ENCODE peak calls at places on chromosomes 13 and 19, in eight cellular contexts. F, A, Q, R, B, H, X and E are unnamed samples.

GRCh38 chr13:95447766-95448165 is 104.8 kb upstream of the CLDN10 start:
- DNase-seq in A (no peak), F (no peak), B (peak; percentile 29), H (no peak), Q (no peak), X (no peak), R (peak; percentile 49), E (no peak)

GRCh38 chr19:1046117-1046626 is 6.3 kb downstream of the ABCA7 start:
- DNase-seq in B (no peak), X (no peak), R (no peak), A (no peak), Q (no peak), H (no peak), F (no peak), E (no peak)

GRCh38 chr19:7665076-7665475 is 3.8 kb upstream of the RETN start:
- DNase-seq in A (no peak), R (no peak), X (peak; percentile 37), F (no peak), B (no peak), H (no peak), Q (no peak), E (no peak)

GRCh38 chr13:50724913-50725312 is 118.6 kb downstream of the DLEU7 start:
- DNase-seq in A (no peak), R (no peak), X (no peak), H (no peak), F (no peak), Q (no peak), B (no peak), E (no peak)

GRCh38 chr13:25733061-25733491 is 318.7 kb downstream of the SHISA2 start:
- DNase-seq in B (no peak), H (no peak), R (no peak), F (no peak), Q (no peak), A (no peak), X (no peak), E (peak; percentile 38)

GRCh38 chr13:110506859-110507566 is 54.5 kb downstream of the RAB20 start:
- DNase-seq in R (no peak), B (no peak), X (no peak), H (no peak), Q (no peak), A (no peak), F (no peak), E (peak; percentile 76)

GRCh38 chr19:39825531-39826076 is 8.4 kb downstream of the DYRK1B start:
- DNase-seq in R (no peak), B (no peak), X (no peak), F (no peak), A (no peak), Q (no peak), H (no peak), E (peak; percentile 31)

GRCh38 chr19:34960103-34960805 is 3.8 kb downstream of the ZNF792 start:
- DNase-seq in A (no peak), Q (no peak), R (no peak), H (no peak), X (no peak), F (no peak), B (no peak), E (no peak)

GRCh38 chr13:113044431-113045114 is 61.0 kb upstream of the F7 start:
- DNase-seq in B (peak; percentile 77), X (no peak), Q (no peak), R (no peak), H (no peak), A (no peak), F (no peak), E (no peak)

GRCh38 chr13:33441015-33441414 is 155.5 kb upstream of the STARD13 start:
- DNase-seq in R (peak; percentile 6), Q (no peak), B (peak; percentile 53), X (no peak), A (no peak), F (no peak), H (no peak), E (peak; percentile 42)

GRCh38 chr13:111177081-111177711 is 62.1 kb downstream of the ARHGEF7 start:
- DNase-seq in R (no peak), X (no peak), B (peak; percentile 58), F (peak; percentile 70), H (no peak), A (no peak), Q (peak; percentile 42), E (no peak)

GRCh38 chr19:52226652-52227051 is 36.8 kb downstream of the PPP2R1A start:
- DNase-seq in X (no peak), F (no peak), R (no peak), A (no peak), B (no peak), Q (no peak), H (no peak), E (no peak)

GRCh38 chr13:114124921-114125320 is 7.5 kb downstream of the RASA3 start:
- DNase-seq in X (no peak), A (no peak), Q (peak; percentile 64), F (no peak), B (no peak), H (peak; percentile 57), R (no peak), E (no peak)

GRCh38 chr13:31765441-31765840 is 26.1 kb downstream of the RXFP2 start:
- DNase-seq in X (peak; percentile 87), F (no peak), B (no peak), A (no peak), R (no peak), H (no peak), Q (no peak), E (no peak)

GRCh38 chr19:48283908-48284307 is 14.0 kb downstream of the ZNF114 start:
- DNase-seq in X (peak; percentile 90), F (no peak), R (no peak), Q (no peak), H (no peak), B (no peak), A (no peak), E (no peak)

GRCh38 chr19:40283414-40284250 is 1.5 kb downstream of the AKT2 start:
- DNase-seq in A (no peak), X (no peak), Q (no peak), B (no peak), H (no peak), R (no peak), F (no peak), E (no peak)

GRCh38 chr13:71867101-71867814 is at the start of gene DACH1:
- DNase-seq in Q (no peak), F (no peak), B (peak; percentile 96), R (peak; percentile 89), X (no peak), H (no peak), A (no peak), E (peak; percentile 46)

GRCh38 chr13:23159205-23159586 is 21.6 kb upstream of the SGCG start:
- DNase-seq in H (no peak), F (no peak), X (no peak), R (no peak), B (peak; percentile 4), Q (no peak), A (no peak), E (peak; percentile 81)

GRCh38 chr19:2286402-2287140 is 4.6 kb upstream of the PEAK3 start:
- DNase-seq in R (no peak), F (no peak), H (no peak), B (no peak), Q (no peak), X (no peak), A (no peak), E (no peak)

GRCh38 chr19:32611161-32611560 is 30.2 kb downstream of the PDCD5 start:
- DNase-seq in R (no peak), F (no peak), X (no peak), Q (no peak), A (no peak), H (no peak), B (peak; percentile 40), E (no peak)

GRCh38 chr19:21402303-21402985 is 5.5 kb downstream of the ZNF493 start:
- DNase-seq in X (no peak), Q (no peak), F (no peak), R (no peak), H (no peak), B (no peak), A (no peak), E (no peak)

GRCh38 chr13:20336761-20337160 is 104.6 kb upstream of the GJB6 start:
- DNase-seq in H (no peak), A (no peak), B (no peak), R (no peak), F (no peak), Q (no peak), X (no peak), E (no peak)

GRCh38 chr13:37194428-37194861 is 89.0 kb upstream of the CSNK1A1L start:
- DNase-seq in Q (no peak), F (no peak), H (no peak), B (peak; percentile 76), X (peak; percentile 68), R (peak; percentile 94), A (no peak), E (peak; percentile 13)

GRCh38 chr19:38693380-38694223 is 46.2 kb downstream of the ACTN4 start:
- DNase-seq in Q (peak; percentile 13), R (no peak), F (peak; percentile 33), H (peak; percentile 19), X (no peak), A (no peak), B (no peak), E (no peak)

GRCh38 chr19:3335431-3336350 is 30.7 kb upstream of the NFIC start:
- DNase-seq in X (no peak), B (no peak), A (no peak), Q (no peak), H (no peak), F (no peak), R (no peak), E (no peak)

GRCh38 chr13:33937373-33938087 is 119.6 kb downstream of the RFC3 start:
- DNase-seq in H (no peak), R (no peak), X (no peak), Q (no peak), F (no peak), A (no peak), B (peak; percentile 9), E (no peak)

GRCh38 chr19:53965091-53965490 is 2.4 kb downstream of the CACNG8 start:
- DNase-seq in A (no peak), R (no peak), F (no peak), B (no peak), X (no peak), Q (no peak), H (no peak), E (no peak)

GRCh38 chr13:77919351-77920294 is 992 bp upstream of the EDNRB start:
- DNase-seq in H (no peak), R (peak; percentile 20), Q (no peak), X (no peak), A (no peak), F (no peak), B (peak; percentile 12), E (peak; percentile 7)

GRCh38 chr19:40521276-40521675 is 54.5 kb downstream of the SPTBN4 start:
- DNase-seq in Q (no peak), H (no peak), F (no peak), B (no peak), R (no peak), X (no peak), A (no peak), E (peak; percentile 67)

GRCh38 chr13:52711277-52711676 is 28.3 kb downstream of the CNMD start:
- DNase-seq in H (no peak), R (no peak), X (no peak), F (no peak), Q (no peak), A (no peak), B (no peak), E (no peak)

GRCh38 chr19:23790641-23791488 is 32.2 kb upstream of the ZNF681 start:
- DNase-seq in A (no peak), R (no peak), F (no peak), H (no peak), X (no peak), Q (no peak), B (no peak), E (no peak)

GRCh38 chr19:57949296-57949695 is 1.8 kb upstream of the ZNF256 start:
- DNase-seq in Q (no peak), B (no peak), X (no peak), R (no peak), A (no peak), F (no peak), H (no peak), E (no peak)